ENCODE peak calls at places on chromosomes 6 and 20, in six cellular contexts. M is HFF-Myc; Z is mesendoderm; B is stimulated activated naive B cell treated with anti-CD40 and anti-IgM and Interleukin-4, amounts not matched to agents 10 μg/mL and 1 μg/mL and 100 μg/mL, for 72 hours; N is GM12878; A is germinal center. J is an unnamed sample.
A peak's percentile ranks its signal among the peaks of the same experiment; 100 is the strongest.

GRCh38 chr6:46320505-46320904 is 149.7 kb upstream of the ENPP5 start:
- DNase-seq in N (no peak), Z (no peak), B (no peak), M (no peak), A (no peak), J (no peak)

GRCh38 chr20:15654208-15654649 is 919.0 kb downstream of the KIF16B start:
- DNase-seq in N (peak; percentile 43), Z (peak; percentile 92), A (peak; percentile 74), B (peak; percentile 48), M (peak; percentile 46), J (no peak)

GRCh38 chr6:149990672-149991402 is 27.1 kb downstream of the ULBP1 start:
- DNase-seq in B (peak; percentile 23), N (no peak), M (no peak), A (peak; percentile 62), Z (peak; percentile 57), J (no peak)

GRCh38 chr6:156729248-156729647 is 47.9 kb upstream of the ARID1B start:
- DNase-seq in M (peak; percentile 31), B (no peak), A (no peak), Z (no peak), N (peak; percentile 36), J (no peak)

GRCh38 chr6:55445648-55446204 is 118.5 kb downstream of the GFRAL start:
- DNase-seq in M (no peak), N (peak; percentile 4), B (no peak), A (no peak), Z (peak; percentile 34), J (no peak)

GRCh38 chr6:7424967-7425807 is 35.6 kb downstream of the RIOK1 start:
- DNase-seq in Z (peak; percentile 28), B (no peak), A (no peak), M (no peak), N (no peak), J (no peak)

GRCh38 chr6:95364016-95364604 is 213.2 kb upstream of the MANEA start:
- DNase-seq in M (no peak), B (no peak), A (peak; percentile 6), Z (peak; percentile 50), N (no peak), J (no peak)

GRCh38 chr6:133889557-133890301 is 816 bp downstream of the TCF21 start:
- DNase-seq in A (no peak), Z (peak; percentile 63), M (no peak), N (no peak), B (peak; percentile 21), J (peak; percentile 68)

GRCh38 chr20:43565758-43566104 is 6.9 kb downstream of the SGK2 start:
- DNase-seq in Z (no peak), N (no peak), B (no peak), M (no peak), A (no peak), J (no peak)

GRCh38 chr6:53734473-53735299 is 60.1 kb upstream of the LRRC1 start:
- DNase-seq in N (peak; percentile 26), A (no peak), Z (peak; percentile 79), M (peak; percentile 75), B (no peak), J (no peak)

GRCh38 chr6:5412663-5413062 is 151.3 kb downstream of the FARS2 start:
- DNase-seq in A (no peak), Z (no peak), B (no peak), M (no peak), N (no peak), J (no peak)

GRCh38 chr20:33132858-33133615 is 34.9 kb upstream of the BPIFA2 start:
- DNase-seq in A (no peak), Z (peak; percentile 10), B (no peak), M (no peak), N (no peak), J (no peak)

GRCh38 chr20:4026093-4026601 is 10.8 kb upstream of the RNF24 start:
- DNase-seq in N (no peak), M (peak; percentile 78), Z (peak; percentile 84), A (no peak), B (no peak), J (no peak)

GRCh38 chr6:128252293-128253176 is 267.9 kb downstream of the PTPRK start:
- DNase-seq in N (no peak), A (no peak), M (no peak), Z (peak; percentile 16), B (no peak), J (no peak)

GRCh38 chr6:150922137-150922536 is 56.6 kb downstream of the MTHFD1L start:
- DNase-seq in N (no peak), Z (no peak), B (no peak), M (no peak), A (no peak), J (no peak)

J was measured in ureter.